ENCODE peak calls at places on chromosomes 2 and 18, in four cellular contexts. I, E, A and P are unnamed samples.

GRCh38 chr2:120732506-120733237 is 3.0 kb upstream of the GLI2 start:
- DNase-seq in I (peak), E (no peak), A (no peak), P (no peak)

GRCh38 chr2:28956890-28957289 is 24.2 kb upstream of the TOGARAM2 start:
- DNase-seq in I (peak), E (no peak), A (no peak), P (no peak)

GRCh38 chr18:9792565-9793226 is 84.6 kb downstream of the RAB31 start:
- DNase-seq in I (peak), E (no peak), A (no peak), P (peak)

GRCh38 chr18:46152436-46152807 is 48.2 kb downstream of the HAUS1 start:
- DNase-seq in I (no peak), E (peak), A (no peak), P (no peak)

GRCh38 chr2:172693037-172693436 is 42.6 kb upstream of the RAPGEF4 start:
- DNase-seq in I (no peak), E (peak), A (no peak), P (no peak)

GRCh38 chr2:238728322-238729260 is 119.3 kb upstream of the TWIST2 start:
- DNase-seq in I (peak), E (peak), A (no peak), P (no peak)

GRCh38 chr2:241309684-241310117 is 5.8 kb downstream of the HDLBP start:
- DNase-seq in I (no peak), E (no peak), A (no peak), P (peak)

GRCh38 chr2:206080927-206081326 is 5.0 kb downstream of the INO80D start:
- DNase-seq in I (peak), E (no peak), A (no peak), P (no peak)

GRCh38 chr2:11406492-11407381 is 59.2 kb downstream of the E2F6 start:
- DNase-seq in I (peak), E (no peak), A (no peak), P (no peak)

GRCh38 chr2:158716091-158716815 is 78.9 kb upstream of the DAPL1 start:
- DNase-seq in I (no peak), E (peak), A (no peak), P (no peak)

GRCh38 chr2:217035967-217036366 is 176.1 kb upstream of the TNP1 start:
- DNase-seq in I (no peak), E (no peak), A (no peak), P (no peak)

GRCh38 chr2:85678384-85678783 is 10.4 kb upstream of the SFTPB start:
- DNase-seq in I (no peak), E (no peak), A (no peak), P (no peak)

GRCh38 chr2:187299122-187299906 is 148.7 kb downstream of the CALCRL start:
- DNase-seq in I (peak), E (peak), A (no peak), P (peak)

GRCh38 chr2:219542931-219543595 is 546 bp downstream of the CHPF start:
- DNase-seq in I (no peak), E (no peak), A (peak), P (no peak)

GRCh38 chr18:74005320-74006110 is 142.1 kb downstream of the FBXO15 start:
- DNase-seq in I (no peak), E (no peak), A (no peak), P (no peak)

GRCh38 chr18:59159986-59160385 is 20.3 kb downstream of the SEC11C start:
- DNase-seq in I (no peak), E (no peak), A (no peak), P (no peak)

GRCh38 chr2:190600293-190601103 is 48.4 kb upstream of the NAB1 start:
- DNase-seq in I (no peak), E (no peak), A (no peak), P (no peak)

GRCh38 chr2:135299656-135300244 is 231.3 kb downstream of the ZRANB3 start:
- DNase-seq in I (no peak), E (no peak), A (no peak), P (peak)

GRCh38 chr2:206324869-206325268 is 50.4 kb downstream of the ZDBF2 start:
- DNase-seq in I (no peak), E (no peak), A (no peak), P (no peak)

GRCh38 chr2:28750316-28751101 is 1.1 kb upstream of the PPP1CB start:
- DNase-seq in I (no peak), E (no peak), A (no peak), P (no peak)

GRCh38 chr2:67709835-67710234 is 312.7 kb downstream of the ETAA1 start:
- DNase-seq in I (no peak), E (no peak), A (no peak), P (no peak)

GRCh38 chr18:9101730-9102390 is 639 bp upstream of the NDUFV2 start:
- DNase-seq in I (no peak), E (no peak), A (no peak), P (peak)

GRCh38 chr2:221124542-221125235 is 447.4 kb downstream of the EPHA4 start:
- DNase-seq in I (peak), E (no peak), A (no peak), P (no peak)

GRCh38 chr18:44957025-44957424 is 276.3 kb downstream of the SETBP1 start:
- DNase-seq in I (no peak), E (no peak), A (no peak), P (no peak)

GRCh38 chr2:132670961-132671781 is 1.2 kb upstream of the LYPD1 start:
- DNase-seq in I (peak), E (peak), A (peak), P (no peak)

GRCh38 chr2:164697688-164698290 is 76.5 kb upstream of the GRB14 start:
- DNase-seq in I (no peak), E (no peak), A (no peak), P (no peak)

GRCh38 chr18:22433960-22434359 is 16.2 kb upstream of the CTAGE1 start:
- DNase-seq in I (no peak), E (peak), A (no peak), P (no peak)

GRCh38 chr2:12619975-12620374 is 96.8 kb upstream of the TRIB2 start:
- DNase-seq in I (no peak), E (peak), A (no peak), P (no peak)

GRCh38 chr2:238685327-238685709 is 162.6 kb upstream of the TWIST2 start:
- DNase-seq in I (no peak), E (no peak), A (no peak), P (no peak)

GRCh38 chr2:236625156-236625690 is 55.6 kb downstream of the ACKR3 start:
- DNase-seq in I (no peak), E (no peak), A (no peak), P (no peak)

GRCh38 chr2:120826260-120826648 is 90.6 kb downstream of the GLI2 start:
- DNase-seq in I (no peak), E (no peak), A (no peak), P (no peak)

GRCh38 chr2:148719941-148720436 is 75.4 kb downstream of the EPC2 start:
- DNase-seq in I (peak), E (no peak), A (no peak), P (no peak)

GRCh38 chr2:148720501-148720998 is 76.0 kb downstream of the EPC2 start:
- DNase-seq in I (no peak), E (no peak), A (no peak), P (no peak)

GRCh38 chr2:148721520-148721931 is 77.0 kb downstream of the EPC2 start:
- DNase-seq in I (no peak), E (no peak), A (no peak), P (no peak)

GRCh38 chr2:148718039-148718438 is 73.5 kb downstream of the EPC2 start:
- DNase-seq in I (no peak), E (no peak), A (no peak), P (no peak)

DNA sequence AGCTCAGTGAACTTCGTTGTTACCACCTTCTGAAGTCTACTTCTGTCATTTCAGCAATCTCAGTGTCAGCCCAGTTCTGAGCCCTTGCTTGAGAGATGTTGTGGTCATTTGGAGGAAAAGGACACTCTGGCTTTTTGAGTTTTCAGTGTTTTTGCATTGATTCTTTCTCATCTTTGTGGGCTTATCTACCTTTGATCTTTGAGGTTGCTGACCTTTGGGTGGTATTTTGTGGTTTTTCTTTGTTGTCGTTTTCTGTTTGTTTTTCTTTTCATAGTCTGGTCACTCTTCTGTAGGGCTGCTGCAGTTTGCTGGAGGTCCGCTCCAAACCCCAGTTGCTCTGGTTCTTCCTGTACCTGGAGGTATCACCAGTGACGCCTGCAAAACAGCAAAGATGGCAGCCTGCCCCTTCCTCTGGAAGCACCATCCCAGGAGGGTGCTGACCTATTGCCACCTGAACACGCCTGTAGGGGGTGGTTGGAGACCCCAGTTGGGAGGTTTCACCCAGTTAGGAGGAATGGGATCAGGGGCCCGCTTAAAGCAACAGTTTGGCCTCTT is 74.7 kb downstream of the EPC2 start:
- DNase-seq in I (no peak), E (no peak), A (no peak), P (no peak)
- TF ChIP-seq CTCF in I (no peak), E (no peak), A (no peak), P (no peak)

DNA sequence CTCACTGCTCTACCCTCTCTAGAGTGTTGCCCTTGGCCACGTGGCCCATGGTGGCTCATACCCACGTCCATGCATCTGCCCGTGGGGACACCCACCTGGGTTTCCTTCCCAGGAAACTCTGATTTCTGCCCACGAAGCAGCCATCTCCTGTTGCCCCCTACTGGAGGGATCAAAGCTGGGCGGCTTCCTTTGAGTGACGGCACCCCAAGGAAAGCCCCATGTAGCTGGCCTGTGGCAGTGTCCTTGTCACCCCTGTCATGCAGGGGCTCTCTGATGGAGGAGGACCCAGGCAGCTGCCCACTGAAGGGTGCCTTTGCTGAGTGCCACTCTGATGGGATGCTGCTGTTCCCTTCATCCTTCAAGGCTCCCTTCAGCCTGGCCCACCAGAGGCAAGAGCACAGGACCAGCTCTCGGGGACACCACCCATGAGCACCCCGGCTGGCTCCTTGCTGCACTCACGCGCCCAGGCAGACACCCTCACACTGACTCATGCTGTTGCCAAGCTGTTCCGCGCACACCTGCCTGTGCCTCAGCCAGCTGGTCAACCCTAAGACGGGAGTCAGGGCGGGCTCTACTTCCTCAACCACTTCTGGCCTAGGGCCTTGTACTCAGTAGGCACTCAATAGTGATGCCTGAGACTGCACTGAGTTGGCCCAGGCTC is 101.1 kb downstream of the CTIF start:
- DNase-seq in I (peak), E (no peak), A (no peak), P (peak)
- TF ChIP-seq CTCF in I (peak), E (peak), A (no peak), P (no peak)

GRCh38 chr2:10320933-10321332 is 18.2 kb downstream of the HPCAL1 start:
- DNase-seq in I (no peak), E (no peak), A (no peak), P (no peak)
- TF ChIP-seq CTCF in I (no peak), E (no peak), A (no peak), P (no peak)

DNA sequence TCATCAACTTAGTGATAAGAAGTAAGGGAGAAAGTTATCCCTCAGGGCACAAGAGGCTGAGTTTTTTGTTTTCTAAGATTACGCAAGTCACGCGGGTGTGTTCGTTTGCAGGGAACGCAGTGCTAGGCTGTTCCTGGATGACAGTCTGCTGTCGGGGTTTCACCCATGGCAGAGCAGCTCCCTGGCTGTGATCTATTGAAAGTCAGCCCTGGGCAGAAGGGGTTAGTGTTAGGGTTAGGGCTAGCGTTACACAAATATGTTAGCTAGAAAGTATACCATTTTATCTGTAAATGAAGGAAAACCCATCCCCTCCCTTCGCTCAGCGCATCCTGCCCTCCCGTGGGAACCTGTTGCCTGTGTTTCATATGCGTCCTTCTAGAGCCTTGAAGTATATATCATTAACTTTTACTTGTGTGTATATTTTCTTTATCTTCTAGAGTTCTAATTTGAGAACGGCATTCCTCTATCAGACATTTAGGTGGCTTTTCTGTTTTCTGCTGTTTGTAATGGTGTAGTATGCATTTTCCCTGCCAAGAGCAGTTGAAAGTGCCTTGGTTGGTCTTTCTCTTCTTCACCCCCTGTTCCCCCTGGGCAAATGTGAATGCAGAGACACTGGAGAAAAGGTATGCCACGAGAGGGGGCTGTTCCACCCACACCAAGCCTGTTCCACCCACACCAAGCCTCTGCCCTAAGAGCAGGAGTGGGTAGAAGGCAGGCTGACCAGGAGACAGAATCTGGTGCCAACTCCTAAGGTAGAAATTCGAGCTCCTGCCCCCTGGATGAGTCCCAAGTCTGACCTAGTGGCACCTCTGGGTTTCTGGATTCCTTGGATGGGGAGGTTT is 47.0 kb downstream of the ARMC9 start:
- DNase-seq in I (no peak), E (no peak), A (no peak), P (no peak)
- TF ChIP-seq CTCF in I (no peak), E (no peak), A (no peak), P (peak)

GRCh38 chr2:224893848-224894247 is 148.4 kb downstream of the DOCK10 start:
- DNase-seq in I (no peak), E (no peak), A (no peak), P (no peak)

GRCh38 chr2:224895377-224895776 is 146.9 kb downstream of the DOCK10 start:
- DNase-seq in I (no peak), E (no peak), A (no peak), P (no peak)

GRCh38 chr2:224894356-224894755 is 147.9 kb downstream of the DOCK10 start:
- DNase-seq in I (no peak), E (no peak), A (no peak), P (peak)

GRCh38 chr2:224890407-224890806 is 151.9 kb downstream of the DOCK10 start:
- DNase-seq in I (no peak), E (no peak), A (no peak), P (no peak)

DNA sequence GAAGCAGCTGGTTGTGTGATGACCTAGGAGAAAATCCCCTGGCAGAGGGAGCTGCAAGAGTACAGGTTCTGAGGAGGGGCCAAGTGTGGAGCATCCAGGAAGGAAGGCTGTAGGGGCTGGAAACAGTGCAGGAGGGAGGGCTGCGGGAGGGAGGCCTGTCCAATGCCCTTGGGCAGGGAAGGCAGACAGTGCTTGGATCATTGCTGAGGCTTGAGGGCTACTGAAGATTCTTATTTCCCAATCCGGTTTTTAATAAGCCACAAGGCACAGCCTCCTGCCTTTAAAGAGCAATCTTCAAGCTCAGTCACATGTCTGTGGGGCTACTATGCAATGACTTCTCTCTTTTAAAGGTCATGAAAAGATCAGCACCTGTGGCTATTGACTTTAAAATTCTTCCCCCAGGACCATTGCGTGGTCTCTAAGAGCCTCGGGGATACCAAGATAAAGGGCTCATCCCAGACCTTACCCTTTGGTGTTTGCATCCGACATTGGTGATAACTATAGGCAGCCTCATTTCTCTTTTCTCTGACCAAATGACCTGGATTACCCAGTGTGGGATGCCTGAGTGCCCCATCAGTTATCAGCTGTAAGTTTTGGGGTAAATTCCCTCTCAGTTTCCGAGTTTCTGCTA is 149.6 kb downstream of the DOCK10 start:
- DNase-seq in I (peak), E (no peak), A (no peak), P (no peak)
- TF ChIP-seq CTCF in I (no peak), E (no peak), A (no peak), P (no peak)